ENCODE peak calls at places on chromosomes 3 and 15, in nine cellular contexts. J is CD8-positive, alpha-beta memory T cell; C is testis; P is aorta; D is HepG2; Z is heart right ventricle; H is vagina; F is ovary; R is breast epithelium. U is an unnamed sample. For H3K4me1 and H3K9me3, the result is how much of the 10 kb centered on the place peaks cover.

GRCh38 chr3:160616311-160616710 is 50.9 kb upstream of the KPNA4 start:
- DNase-seq in J (no peak), D (no peak), F (no peak), H (no peak), C (no peak), P (no peak), R (no peak), Z (no peak), U (no peak)

GRCh38 chr3:116442331-116443021 is 2.8 kb downstream of the LSAMP start:
- DNase-seq in D (no peak), Z (no peak), R (no peak), P (no peak), F (no peak), H (no peak), J (no peak), C (no peak), U (no peak)

GRCh38 chr3:193665370-193665989 is 72.5 kb downstream of the OPA1 start:
- DNase-seq in H (no peak), J (no peak), D (peak), F (no peak), P (no peak), C (no peak), R (no peak), Z (no peak), U (no peak)

GRCh38 chr3:27456554-27456953 is 27.6 kb downstream of the SLC4A7 start:
- DNase-seq in F (no peak), J (no peak), Z (no peak), R (no peak), P (no peak), C (no peak), D (no peak), H (no peak), U (no peak)

GRCh38 chr15:23877502-23878412 is 190.7 kb upstream of the NDN start:
- DNase-seq in R (no peak), H (no peak), J (no peak), C (peak), Z (peak), P (no peak), D (peak), F (peak), U (peak)

GRCh38 chr3:159260049-159260662 is 458.3 kb downstream of the MFSD1 start:
- DNase-seq in Z (no peak), D (peak), F (peak), J (no peak), P (no peak), R (no peak), C (peak), H (no peak), U (peak)

GRCh38 chr15:78076231-78077052 is 1.1 kb downstream of the TBC1D2B start:
- DNase-seq in P (no peak), R (no peak), Z (no peak), J (no peak), D (no peak), C (peak), H (no peak), F (no peak), U (no peak)

GRCh38 chr3:62027796-62028195 is 345.6 kb downstream of the FEZF2 start:
- DNase-seq in C (no peak), J (no peak), F (no peak), D (no peak), Z (no peak), R (no peak), H (no peak), P (no peak), U (no peak)

GRCh38 chr15:36688310-36689102 is 109.1 kb downstream of the CDIN1 start:
- DNase-seq in C (no peak), Z (no peak), D (no peak), H (no peak), J (no peak), P (no peak), R (no peak), F (no peak), U (no peak)

GRCh38 chr3:79247367-79248103 is 520.3 kb downstream of the ROBO1 start:
- DNase-seq in P (no peak), R (no peak), Z (no peak), D (no peak), C (peak), H (no peak), F (no peak), J (no peak), U (peak)

GRCh38 chr15:73328149-73328820 is 40.5 kb downstream of the HCN4 start:
- DNase-seq in H (no peak), F (no peak), C (no peak), J (no peak), D (no peak), P (peak), R (no peak), Z (no peak), U (no peak)

GRCh38 chr3:160055659-160056058 is 67.0 kb downstream of the IL12A start:
- DNase-seq in P (no peak), C (no peak), H (no peak), R (no peak), Z (no peak), D (no peak), F (no peak), J (no peak), U (no peak)

GRCh38 chr3:9786825-9787654 is 5.2 kb downstream of the TADA3 start:
- DNase-seq in J (no peak), F (no peak), P (peak), D (no peak), R (no peak), C (no peak), Z (no peak), H (no peak), U (no peak)

GRCh38 chr15:80058851-80059785 is at the start of gene ZFAND6:
- DNase-seq in P (peak), H (no peak), D (peak), F (peak), Z (peak), R (peak), C (peak), J (peak), U (peak)

GRCh38 chr15:80052597-80053304 is 6.7 kb upstream of the ZFAND6 start:
- DNase-seq in H (no peak), D (no peak), R (no peak), C (no peak), F (no peak), P (no peak), J (no peak), Z (no peak), U (no peak)

GRCh38 chr15:80058044-80058443 is 1.4 kb upstream of the ZFAND6 start:
- DNase-seq in H (no peak), J (no peak), C (no peak), P (no peak), Z (no peak), F (no peak), R (no peak), D (no peak), U (no peak)

GRCh38 chr15:80059786-80060489 is 462 bp downstream of the ZFAND6 start:
- DNase-seq in Z (no peak), H (no peak), C (no peak), P (peak), F (no peak), J (no peak), D (peak), R (no peak), U (no peak)

GRCh38 chr15:80055933-80056332 is 3.5 kb upstream of the ZFAND6 start:
- DNase-seq in P (no peak), Z (no peak), H (no peak), C (no peak), J (no peak), D (no peak), F (no peak), R (no peak), U (no peak)
- H3K4me1 ChIP-seq in P (under half), Z (under half), H (under half), C (under half), J (under half), D (under half), F (under half), R (under half), U (under half)

GRCh38 chr3:43079536-43080332 is 26.1 kb downstream of the POMGNT2 start:
- DNase-seq in R (no peak), J (no peak), Z (no peak), H (peak), D (no peak), P (no peak), C (no peak), F (no peak), U (no peak)
- H3K9me3 ChIP-seq in R (under half), J (under half), Z (under half), H (under half), D (under half), P (under half), C (under half), F (under half), U (under half)

DNA sequence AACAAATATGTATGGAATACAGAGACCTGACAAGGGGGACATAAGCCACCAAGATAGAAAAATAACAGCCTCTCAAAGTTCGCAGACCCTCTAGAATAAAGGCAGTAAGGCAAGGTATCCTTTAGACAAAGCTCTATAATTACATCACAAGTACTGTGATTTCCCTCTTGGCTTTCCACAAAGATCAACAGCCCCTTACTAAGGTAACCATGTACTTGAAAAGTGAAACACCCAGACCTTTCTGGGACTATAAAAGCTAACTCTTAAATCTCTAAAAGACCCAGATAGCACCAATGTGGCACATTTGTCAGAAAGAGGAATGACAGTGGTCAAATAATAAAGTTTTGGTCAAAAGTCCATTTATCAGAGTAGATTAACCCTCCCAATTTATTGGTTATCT is 51.9 kb downstream of the TBL1XR1 start:
- DNase-seq in F (no peak), Z (no peak), H (no peak), R (no peak), C (no peak), D (no peak), J (no peak), P (no peak), U (no peak)
- H3K4me1 ChIP-seq in F (under half), Z (half or more), H (half or more), R (under half), C (under half), D (half or more), J (half or more), P (under half), U (under half)

GRCh38 chr3:42308651-42309050 is 42.7 kb upstream of the CCK start:
- DNase-seq in Z (no peak), H (no peak), C (no peak), D (no peak), P (no peak), J (no peak), F (no peak), R (no peak), U (no peak)

GRCh38 chr3:42317137-42317536 is 51.2 kb upstream of the CCK start:
- DNase-seq in D (no peak), C (no peak), J (no peak), R (no peak), Z (no peak), H (no peak), P (no peak), F (no peak), U (no peak)

GRCh38 chr3:42314411-42314810 is 48.4 kb upstream of the CCK start:
- DNase-seq in Z (no peak), D (no peak), H (no peak), R (no peak), F (no peak), C (no peak), P (no peak), J (no peak), U (no peak)
- H3K9me3 ChIP-seq in Z (under half), D (under half), H (under half), R (under half), F (under half), C (under half), P (under half), J (under half), U (under half)

U was measured in right cardiac atrium.